ENCODE peak calls at places on chromosomes 6 and 20, in eight cellular contexts. B is T1000; Y is NCI-H1105; C is G401; E is prostate gland; T is upper lobe of right lung; Z is left ventricle myocardium inferior; R is stimulated activated CD4-positive, alpha-beta T cell treated with anti-CD3 and anti-CD28 coated beads, Interleukin-1b, Interleukin-23, amount 100 ng/mL, for 24 hours. F is an unnamed sample.

GRCh38 chr6:19719691-19720127 is 117.5 kb upstream of the ID4 start:
- DNase-seq in Y (no peak), Z (no peak), E (no peak), R (no peak), C (peak), B (no peak), T (no peak), F (no peak)

GRCh38 chr6:7579850-7580249 is 10.1 kb upstream of the SNRNP48 start:
- DNase-seq in E (no peak), R (no peak), T (no peak), C (no peak), B (no peak), Z (no peak), Y (no peak), F (no peak)

GRCh38 chr6:13873288-13874190 is 51.2 kb upstream of the RNF182 start:
- DNase-seq in E (peak), B (peak), T (peak), R (peak), Y (peak), Z (peak), C (peak), F (peak)

GRCh38 chr20:58571341-58571941 is 56.2 kb upstream of the APCDD1L start:
- DNase-seq in E (no peak), B (no peak), C (no peak), T (no peak), R (no peak), Z (no peak), Y (no peak), F (no peak)

GRCh38 chr6:128150376-128150775 is 249.5 kb upstream of the THEMIS start:
- DNase-seq in E (no peak), Y (no peak), B (no peak), Z (no peak), C (no peak), T (no peak), R (no peak), F (no peak)

GRCh38 chr6:45378324-45378926 is 691 bp upstream of the SUPT3H start:
- DNase-seq in Z (peak), Y (no peak), C (no peak), B (no peak), E (peak), R (no peak), T (no peak), F (peak)

GRCh38 chr20:48536206-48536605 is 291.6 kb downstream of the PREX1 start:
- DNase-seq in R (no peak), B (no peak), C (peak), T (no peak), Z (no peak), E (no peak), Y (no peak), F (no peak)

GRCh38 chr6:56073315-56073714 is 174.1 kb downstream of the COL21A1 start:
- DNase-seq in B (no peak), C (no peak), E (no peak), Y (no peak), R (no peak), T (no peak), Z (no peak), F (no peak)

GRCh38 chr20:41047279-41047974 is 18.8 kb downstream of the TOP1 start:
- DNase-seq in Z (no peak), R (no peak), C (no peak), E (no peak), B (no peak), Y (no peak), T (no peak), F (no peak)

GRCh38 chr6:8859501-8859900 is 424.2 kb upstream of the SLC35B3 start:
- DNase-seq in T (no peak), E (no peak), Y (no peak), R (no peak), C (no peak), Z (no peak), B (no peak), F (no peak)

GRCh38 chr6:123509112-123509511 is 127.6 kb downstream of the TRDN start:
- DNase-seq in Z (no peak), E (no peak), B (no peak), R (no peak), T (no peak), Y (no peak), C (no peak), F (no peak)

GRCh38 chr6:156781882-156782631 is 4.9 kb downstream of the ARID1B start:
- DNase-seq in C (peak), T (no peak), Z (no peak), Y (no peak), R (no peak), E (no peak), B (no peak), F (no peak)

GRCh38 chr6:122653094-122653493 is 42.9 kb downstream of the PKIB start:
- DNase-seq in C (no peak), T (no peak), E (no peak), Y (no peak), Z (no peak), B (no peak), R (no peak), F (no peak)

GRCh38 chr6:551405-551804 is 105.5 kb downstream of the HUS1B start:
- DNase-seq in T (no peak), B (no peak), E (no peak), C (no peak), Z (no peak), R (no peak), Y (no peak), F (no peak)

GRCh38 chr6:135531954-135532490 is 34.5 kb upstream of the AHI1 start:
- DNase-seq in Y (no peak), T (no peak), E (no peak), Z (no peak), R (no peak), B (no peak), C (no peak), F (no peak)

GRCh38 chr20:56540415-56540814 is 7.4 kb downstream of the FAM209B start:
- DNase-seq in C (no peak), T (no peak), B (no peak), E (no peak), Y (no peak), Z (no peak), R (no peak), F (no peak)

GRCh38 chr6:142820336-142821016 is 124.5 kb downstream of the HIVEP2 start:
- DNase-seq in T (no peak), Y (no peak), E (no peak), Z (no peak), C (peak), R (no peak), B (no peak), F (no peak)

GRCh38 chr20:59415224-59415623 is 114.8 kb downstream of the EDN3 start:
- DNase-seq in T (no peak), Z (no peak), R (no peak), Y (no peak), B (no peak), E (no peak), C (no peak), F (no peak)

GRCh38 chr6:33433560-33434191 is 13.8 kb downstream of the SYNGAP1 start:
- DNase-seq in R (no peak), Y (no peak), E (no peak), B (no peak), C (no peak), T (no peak), Z (no peak), F (no peak)

GRCh38 chr6:10800810-10801209 is 37.5 kb downstream of the MAK start:
- DNase-seq in B (no peak), Z (no peak), Y (no peak), C (no peak), E (no peak), R (no peak), T (no peak), F (no peak)

GRCh38 chr6:157017861-157018260 is 240.7 kb downstream of the ARID1B start:
- DNase-seq in B (no peak), T (no peak), R (no peak), Y (no peak), Z (no peak), E (no peak), C (no peak), F (no peak)

GRCh38 chr6:7215140-7215539 is 97.9 kb downstream of the SSR1 start:
- DNase-seq in E (no peak), Z (no peak), B (no peak), Y (no peak), C (no peak), R (no peak), T (no peak), F (no peak)